ENCODE peak calls at places on chromosomes 7 and 10, in eight cellular contexts. One of them, this sample, is unnamed.
A peak's percentile ranks its signal among the peaks of the same experiment; 100 is the strongest.

GRCh38 chr10:96765406-96766240 is 45.3 kb upstream of the PIK3AP1 start:
- DNase-seq in kidney epithelial cell: peak; percentile 18
- DNase-seq in thoracic aorta: peak; percentile 12
- DNase-seq in colonic mucosa: peak; percentile 89
- DNase-seq in adipocyte: peak; percentile 78
- DNase-seq in adrenal gland: peak; percentile 83
- DNase-seq in aorta: peak; percentile 80
- DNase-seq in Panc1: peak; percentile 25
- DNase-seq in this sample: peak; percentile 57

GRCh38 chr10:35453855-35454532 is 117.7 kb downstream of the CCNY start:
- DNase-seq in kidney epithelial cell: no peak
- DNase-seq in thoracic aorta: no peak
- DNase-seq in colonic mucosa: no peak
- DNase-seq in adipocyte: peak; percentile 84
- DNase-seq in adrenal gland: peak; percentile 60
- DNase-seq in aorta: no peak
- DNase-seq in Panc1: no peak
- DNase-seq in this sample: no peak

GRCh38 chr10:73414230-73414981 is 548 bp upstream of the ANXA7 start:
- DNase-seq in kidney epithelial cell: no peak
- DNase-seq in thoracic aorta: no peak
- DNase-seq in colonic mucosa: peak; percentile 64
- DNase-seq in adipocyte: no peak
- DNase-seq in adrenal gland: no peak
- DNase-seq in aorta: no peak
- DNase-seq in Panc1: no peak
- DNase-seq in this sample: no peak

GRCh38 chr7:45689011-45689796 is 115.0 kb downstream of the ADCY1 start:
- DNase-seq in kidney epithelial cell: peak; percentile 18
- DNase-seq in thoracic aorta: no peak
- DNase-seq in colonic mucosa: peak; percentile 12
- DNase-seq in adipocyte: peak; percentile 32
- DNase-seq in adrenal gland: peak; percentile 48
- DNase-seq in aorta: no peak
- DNase-seq in Panc1: no peak
- DNase-seq in this sample: no peak

GRCh38 chr10:130745251-130745650 is 566.3 kb downstream of the TCERG1L start:
- DNase-seq in kidney epithelial cell: no peak
- DNase-seq in thoracic aorta: no peak
- DNase-seq in colonic mucosa: no peak
- DNase-seq in adipocyte: no peak
- DNase-seq in adrenal gland: no peak
- DNase-seq in aorta: no peak
- DNase-seq in Panc1: no peak
- DNase-seq in this sample: no peak

GRCh38 chr10:106615081-106615480 is 549.4 kb downstream of the SORCS1 start:
- DNase-seq in kidney epithelial cell: no peak
- DNase-seq in thoracic aorta: no peak
- DNase-seq in colonic mucosa: no peak
- DNase-seq in adipocyte: peak; percentile 59
- DNase-seq in adrenal gland: no peak
- DNase-seq in aorta: no peak
- DNase-seq in Panc1: no peak
- DNase-seq in this sample: no peak

GRCh38 chr7:151595702-151596340 is 76.1 kb upstream of the RHEB start:
- DNase-seq in kidney epithelial cell: peak; percentile 26
- DNase-seq in thoracic aorta: no peak
- DNase-seq in colonic mucosa: no peak
- DNase-seq in adipocyte: no peak
- DNase-seq in adrenal gland: no peak
- DNase-seq in aorta: no peak
- DNase-seq in Panc1: no peak
- DNase-seq in this sample: no peak

GRCh38 chr10:25725917-25726716 is 207.9 kb upstream of the MYO3A start:
- DNase-seq in kidney epithelial cell: peak; percentile 29
- DNase-seq in thoracic aorta: no peak
- DNase-seq in colonic mucosa: peak; percentile 36
- DNase-seq in adipocyte: peak; percentile 66
- DNase-seq in adrenal gland: no peak
- DNase-seq in aorta: no peak
- DNase-seq in Panc1: peak; percentile 33
- DNase-seq in this sample: no peak

GRCh38 chr7:1346851-1347250 is 112.4 kb downstream of the MICALL2 start:
- DNase-seq in kidney epithelial cell: no peak
- DNase-seq in thoracic aorta: no peak
- DNase-seq in colonic mucosa: no peak
- DNase-seq in adipocyte: no peak
- DNase-seq in adrenal gland: no peak
- DNase-seq in aorta: peak; percentile 33
- DNase-seq in Panc1: no peak
- DNase-seq in this sample: no peak

GRCh38 chr7:131326576-131326975 is 1.1 kb upstream of the MKLN1 start:
- DNase-seq in kidney epithelial cell: no peak
- DNase-seq in thoracic aorta: no peak
- DNase-seq in colonic mucosa: no peak
- DNase-seq in adipocyte: no peak
- DNase-seq in adrenal gland: no peak
- DNase-seq in aorta: no peak
- DNase-seq in Panc1: no peak
- DNase-seq in this sample: no peak
- H3K4me3 ChIP-seq in kidney epithelial cell: no peak overlapping the region
- H3K4me3 ChIP-seq in thoracic aorta: peak overlapping the region; percentile 87
- H3K4me3 ChIP-seq in colonic mucosa: peak overlapping the region; percentile 76
- H3K4me3 ChIP-seq in adipocyte: peak overlapping the region; percentile 91
- H3K4me3 ChIP-seq in adrenal gland: no peak overlapping the region
- H3K4me3 ChIP-seq in aorta: peak overlapping the region; percentile 86
- H3K4me3 ChIP-seq in Panc1: peak overlapping the region; percentile 93
- H3K4me3 ChIP-seq in this sample: no peak overlapping the region

GRCh38 chr7:158087196-158087595 is 500.4 kb downstream of the PTPRN2 start:
- DNase-seq in kidney epithelial cell: no peak
- DNase-seq in thoracic aorta: no peak
- DNase-seq in colonic mucosa: no peak
- DNase-seq in adipocyte: no peak
- DNase-seq in adrenal gland: no peak
- DNase-seq in aorta: peak; percentile 10
- DNase-seq in Panc1: no peak
- DNase-seq in this sample: no peak
- H3K4me3 ChIP-seq in kidney epithelial cell: no peak overlapping the region
- H3K4me3 ChIP-seq in thoracic aorta: no peak overlapping the region
- H3K4me3 ChIP-seq in colonic mucosa: no peak overlapping the region
- H3K4me3 ChIP-seq in adipocyte: no peak overlapping the region
- H3K4me3 ChIP-seq in adrenal gland: no peak overlapping the region
- H3K4me3 ChIP-seq in aorta: no peak overlapping the region
- H3K4me3 ChIP-seq in Panc1: no peak overlapping the region
- H3K4me3 ChIP-seq in this sample: no peak overlapping the region

GRCh38 chr10:89207801-89208551 is 859 bp upstream of the CH25H start:
- DNase-seq in kidney epithelial cell: no peak
- DNase-seq in thoracic aorta: no peak
- DNase-seq in colonic mucosa: peak; percentile 31
- DNase-seq in adipocyte: peak; percentile 65
- DNase-seq in adrenal gland: peak; percentile 71
- DNase-seq in aorta: peak; percentile 74
- DNase-seq in Panc1: peak; percentile 4
- DNase-seq in this sample: no peak

GRCh38 chr10:89209718-89210117 is 2.6 kb upstream of the CH25H start:
- DNase-seq in kidney epithelial cell: no peak
- DNase-seq in thoracic aorta: no peak
- DNase-seq in colonic mucosa: no peak
- DNase-seq in adipocyte: no peak
- DNase-seq in adrenal gland: no peak
- DNase-seq in aorta: no peak
- DNase-seq in Panc1: no peak
- DNase-seq in this sample: no peak

GRCh38 chr10:89204621-89205020 is 2.5 kb downstream of the CH25H start:
- DNase-seq in kidney epithelial cell: no peak
- DNase-seq in thoracic aorta: no peak
- DNase-seq in colonic mucosa: no peak
- DNase-seq in adipocyte: no peak
- DNase-seq in adrenal gland: no peak
- DNase-seq in aorta: no peak
- DNase-seq in Panc1: no peak
- DNase-seq in this sample: no peak

GRCh38 chr10:89207181-89207800 is at the start of gene CH25H:
- DNase-seq in kidney epithelial cell: no peak
- DNase-seq in thoracic aorta: peak; percentile 42
- DNase-seq in colonic mucosa: peak; percentile 79
- DNase-seq in adipocyte: peak; percentile 91
- DNase-seq in adrenal gland: peak; percentile 88
- DNase-seq in aorta: peak; percentile 85
- DNase-seq in Panc1: peak; percentile 5
- DNase-seq in this sample: peak; percentile 71

GRCh38 chr10:89206402-89207180 is 526 bp downstream of the CH25H start:
- DNase-seq in kidney epithelial cell: no peak
- DNase-seq in thoracic aorta: no peak
- DNase-seq in colonic mucosa: peak; percentile 35
- DNase-seq in adipocyte: peak; percentile 45
- DNase-seq in adrenal gland: no peak
- DNase-seq in aorta: peak; percentile 64
- DNase-seq in Panc1: no peak
- DNase-seq in this sample: no peak
- H3K4me3 ChIP-seq in kidney epithelial cell: peak overlapping the region; percentile 39
- H3K4me3 ChIP-seq in thoracic aorta: peak overlapping the region; percentile 78
- H3K4me3 ChIP-seq in colonic mucosa: peak overlapping the region; percentile 38
- H3K4me3 ChIP-seq in adipocyte: peak overlapping the region; percentile 87
- H3K4me3 ChIP-seq in adrenal gland: no peak overlapping the region
- H3K4me3 ChIP-seq in aorta: peak overlapping the region; percentile 31
- H3K4me3 ChIP-seq in Panc1: peak overlapping the region; percentile 61
- H3K4me3 ChIP-seq in this sample: peak overlapping the region; percentile 37

GRCh38 chr7:124782335-124782734 is 16.7 kb upstream of the GPR37 start:
- DNase-seq in kidney epithelial cell: no peak
- DNase-seq in thoracic aorta: no peak
- DNase-seq in colonic mucosa: no peak
- DNase-seq in adipocyte: no peak
- DNase-seq in adrenal gland: no peak
- DNase-seq in aorta: no peak
- DNase-seq in Panc1: no peak
- DNase-seq in this sample: no peak
- H3K4me3 ChIP-seq in kidney epithelial cell: no peak overlapping the region
- H3K4me3 ChIP-seq in thoracic aorta: no peak overlapping the region
- H3K4me3 ChIP-seq in colonic mucosa: no peak overlapping the region
- H3K4me3 ChIP-seq in adipocyte: no peak overlapping the region
- H3K4me3 ChIP-seq in adrenal gland: no peak overlapping the region
- H3K4me3 ChIP-seq in aorta: no peak overlapping the region
- H3K4me3 ChIP-seq in Panc1: no peak overlapping the region
- H3K4me3 ChIP-seq in this sample: no peak overlapping the region

GRCh38 chr7:146902728-146903127 is 786.1 kb downstream of the CNTNAP2 start:
- DNase-seq in kidney epithelial cell: no peak
- DNase-seq in thoracic aorta: no peak
- DNase-seq in colonic mucosa: no peak
- DNase-seq in adipocyte: no peak
- DNase-seq in adrenal gland: no peak
- DNase-seq in aorta: no peak
- DNase-seq in Panc1: no peak
- DNase-seq in this sample: no peak
- H3K4me3 ChIP-seq in kidney epithelial cell: no peak overlapping the region
- H3K4me3 ChIP-seq in thoracic aorta: no peak overlapping the region
- H3K4me3 ChIP-seq in colonic mucosa: no peak overlapping the region
- H3K4me3 ChIP-seq in adipocyte: no peak overlapping the region
- H3K4me3 ChIP-seq in adrenal gland: no peak overlapping the region
- H3K4me3 ChIP-seq in aorta: no peak overlapping the region
- H3K4me3 ChIP-seq in Panc1: no peak overlapping the region
- H3K4me3 ChIP-seq in this sample: no peak overlapping the region

GRCh38 chr7:17769918-17770317 is 170.4 kb downstream of the SNX13 start:
- DNase-seq in kidney epithelial cell: peak; percentile 16
- DNase-seq in thoracic aorta: no peak
- DNase-seq in colonic mucosa: peak; percentile 70
- DNase-seq in adipocyte: peak; percentile 85
- DNase-seq in adrenal gland: peak; percentile 88
- DNase-seq in aorta: peak; percentile 66
- DNase-seq in Panc1: peak; percentile 56
- DNase-seq in this sample: peak; percentile 53
- H3K4me3 ChIP-seq in kidney epithelial cell: no peak overlapping the region
- H3K4me3 ChIP-seq in thoracic aorta: no peak overlapping the region
- H3K4me3 ChIP-seq in colonic mucosa: no peak overlapping the region
- H3K4me3 ChIP-seq in adipocyte: no peak overlapping the region
- H3K4me3 ChIP-seq in adrenal gland: no peak overlapping the region
- H3K4me3 ChIP-seq in aorta: no peak overlapping the region
- H3K4me3 ChIP-seq in Panc1: no peak overlapping the region
- H3K4me3 ChIP-seq in this sample: no peak overlapping the region

DNA sequence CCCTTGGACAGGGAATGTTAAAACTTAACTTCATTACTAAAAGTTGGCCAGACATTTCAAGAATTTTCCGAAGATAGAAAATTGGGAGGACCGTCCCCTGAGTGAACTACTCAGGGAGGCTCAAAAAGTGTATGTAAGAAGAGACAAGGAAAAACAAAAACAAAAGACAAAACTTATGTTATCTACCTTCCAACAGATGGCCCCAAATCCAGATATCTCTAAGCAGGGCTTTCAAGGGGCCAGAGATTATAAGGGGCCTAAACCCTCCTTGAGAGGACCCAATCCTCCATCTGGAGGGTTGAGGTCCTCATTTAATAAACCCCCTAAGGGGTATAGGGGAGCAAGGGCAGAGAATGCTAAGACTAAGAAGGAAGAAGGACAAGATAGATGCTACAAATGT is 203.6 kb downstream of the SH2D4B start:
- DNase-seq in kidney epithelial cell: no peak
- DNase-seq in thoracic aorta: no peak
- DNase-seq in colonic mucosa: no peak
- DNase-seq in adipocyte: no peak
- DNase-seq in adrenal gland: no peak
- DNase-seq in aorta: no peak
- DNase-seq in Panc1: no peak
- DNase-seq in this sample: no peak
- H3K4me3 ChIP-seq in kidney epithelial cell: no peak overlapping the region
- H3K4me3 ChIP-seq in thoracic aorta: no peak overlapping the region
- H3K4me3 ChIP-seq in colonic mucosa: no peak overlapping the region
- H3K4me3 ChIP-seq in adipocyte: no peak overlapping the region
- H3K4me3 ChIP-seq in adrenal gland: no peak overlapping the region
- H3K4me3 ChIP-seq in aorta: no peak overlapping the region
- H3K4me3 ChIP-seq in Panc1: no peak overlapping the region
- H3K4me3 ChIP-seq in this sample: no peak overlapping the region

GRCh38 chr7:4792537-4793126 is 17.2 kb downstream of the AP5Z1 start:
- DNase-seq in kidney epithelial cell: no peak
- DNase-seq in thoracic aorta: no peak
- DNase-seq in colonic mucosa: peak; percentile 31
- DNase-seq in adipocyte: no peak
- DNase-seq in adrenal gland: peak; percentile 70
- DNase-seq in aorta: no peak
- DNase-seq in Panc1: no peak
- DNase-seq in this sample: no peak
- H3K4me3 ChIP-seq in kidney epithelial cell: no peak overlapping the region
- H3K4me3 ChIP-seq in thoracic aorta: peak overlapping the region; percentile 60
- H3K4me3 ChIP-seq in colonic mucosa: peak overlapping the region; percentile 57
- H3K4me3 ChIP-seq in adipocyte: no peak overlapping the region
- H3K4me3 ChIP-seq in adrenal gland: peak overlapping the region; percentile 35
- H3K4me3 ChIP-seq in aorta: no peak overlapping the region
- H3K4me3 ChIP-seq in Panc1: no peak overlapping the region
- H3K4me3 ChIP-seq in this sample: no peak overlapping the region

GRCh38 chr7:41698726-41699125 is 4.2 kb downstream of the INHBA start:
- DNase-seq in kidney epithelial cell: no peak
- DNase-seq in thoracic aorta: no peak
- DNase-seq in colonic mucosa: no peak
- DNase-seq in adipocyte: peak; percentile 63
- DNase-seq in adrenal gland: no peak
- DNase-seq in aorta: no peak
- DNase-seq in Panc1: no peak
- DNase-seq in this sample: no peak
- H3K4me3 ChIP-seq in kidney epithelial cell: peak overlapping the region; percentile 55
- H3K4me3 ChIP-seq in thoracic aorta: peak overlapping the region; percentile 72
- H3K4me3 ChIP-seq in colonic mucosa: no peak overlapping the region
- H3K4me3 ChIP-seq in adipocyte: peak overlapping the region; percentile 88
- H3K4me3 ChIP-seq in adrenal gland: no peak overlapping the region
- H3K4me3 ChIP-seq in aorta: peak overlapping the region; percentile 63
- H3K4me3 ChIP-seq in Panc1: peak overlapping the region; percentile 52
- H3K4me3 ChIP-seq in this sample: peak overlapping the region; percentile 21